ENCODE peak calls at places on chromosomes 3 and 15, in five cellular contexts. P is adrenal gland, C is tibial nerve, A is esophagus squamous epithelium, G is ovary. J is an unnamed sample.

GRCh38 chr3:52742418-52743041 is 28.2 kb downstream of the NEK4 start:
- DNase-seq in G (no peak), A (no peak), C (no peak), P (no peak), J (no peak)

GRCh38 chr15:69825941-69826817 is 271.5 kb downstream of the TLE3 start:
- DNase-seq in C (no peak), G (no peak), P (no peak), A (no peak), J (no peak)

GRCh38 chr3:167851171-167851570 is 115.7 kb downstream of the SERPINI1 start:
- DNase-seq in P (no peak), C (no peak), A (no peak), G (no peak), J (no peak)

GRCh38 chr15:69648775-69649735 is 196.4 kb downstream of the RPLP1 start:
- DNase-seq in G (no peak), C (no peak), A (no peak), P (no peak), J (no peak)

GRCh38 chr3:112582242-112582874 is 20.5 kb downstream of the SLC35A5 start:
- DNase-seq in G (peak; percentile 48), P (no peak), C (no peak), A (no peak), J (no peak)

GRCh38 chr3:146129750-146130149 is 31.2 kb downstream of the PLOD2 start:
- DNase-seq in G (no peak), C (no peak), A (no peak), P (no peak), J (no peak)

GRCh38 chr3:46380471-46381215 is 9.9 kb downstream of the CCR5 start:
- DNase-seq in P (no peak), G (no peak), A (no peak), C (no peak), J (no peak)

GRCh38 chr15:74191798-74192197 is 10.8 kb downstream of the STRA6 start:
- DNase-seq in G (no peak), C (no peak), P (no peak), A (no peak), J (no peak)

GRCh38 chr3:193236990-193237389 is 4.0 kb upstream of the PLAAT1 start:
- DNase-seq in P (no peak), C (no peak), A (no peak), G (no peak), J (no peak)

GRCh38 chr15:92638291-92638708 is 17.3 kb downstream of the FAM174B start:
- DNase-seq in P (no peak), A (no peak), G (no peak), C (no peak), J (no peak)

GRCh38 chr15:31822463-31822862 is 207.9 kb upstream of the CHRNA7 start:
- DNase-seq in C (no peak), A (no peak), G (no peak), P (no peak), J (no peak)

GRCh38 chr15:72827216-72827615 is 43.7 kb upstream of the ADPGK start:
- DNase-seq in P (no peak), C (no peak), G (no peak), A (no peak), J (no peak)

GRCh38 chr3:107106316-107106715 is 270.9 kb upstream of the CCDC54 start:
- DNase-seq in P (no peak), A (no peak), C (no peak), G (no peak), J (no peak)

GRCh38 chr3:27792869-27793268 is 70.7 kb upstream of the EOMES start:
- DNase-seq in A (no peak), P (no peak), G (no peak), C (no peak), J (no peak)

GRCh38 chr3:162130582-162130981 is 634.0 kb downstream of the OTOL1 start:
- DNase-seq in G (no peak), P (no peak), A (no peak), C (no peak), J (no peak)

GRCh38 chr3:128426128-128426921 is 40.4 kb downstream of the DNAJB8 start:
- DNase-seq in C (no peak), A (no peak), P (no peak), G (peak; percentile 47), J (peak; percentile 43)

GRCh38 chr3:1469248-1469647 is 376.4 kb downstream of the CNTN6 start:
- DNase-seq in P (no peak), G (no peak), C (no peak), A (no peak), J (no peak)

GRCh38 chr15:81813215-81813614 is 232.6 kb downstream of the MEX3B start:
- DNase-seq in C (no peak), P (no peak), A (no peak), G (no peak), J (no peak)

GRCh38 chr3:138945646-138946553 is 1.0 kb downstream of the FOXL2 start:
- DNase-seq in C (no peak), G (peak; percentile 62), P (no peak), A (no peak), J (no peak)

GRCh38 chr15:31236184-31237041 is 90.2 kb upstream of the KLF13 start:
- DNase-seq in A (no peak), P (peak; percentile 82), C (peak; percentile 29), G (peak; percentile 86), J (peak; percentile 84)

GRCh38 chr3:157075693-157076420 is 84.1 kb downstream of the CCNL1 start:
- DNase-seq in G (no peak), P (no peak), A (no peak), C (peak; percentile 35), J (no peak)

GRCh38 chr3:161914703-161915102 is 418.1 kb downstream of the OTOL1 start:
- DNase-seq in C (peak; percentile 15), P (peak; percentile 15), A (no peak), G (peak; percentile 21), J (no peak)

GRCh38 chr15:40233727-40234577 is 4.9 kb upstream of the PAK6 start:
- DNase-seq in G (no peak), C (no peak), A (no peak), P (no peak), J (no peak)

GRCh38 chr3:159113476-159113875 is 311.6 kb downstream of the MFSD1 start:
- DNase-seq in P (no peak), G (no peak), C (no peak), A (no peak), J (no peak)

GRCh38 chr15:57380854-57381253 is 4.5 kb downstream of the CGNL1 start:
- DNase-seq in G (no peak), C (no peak), P (no peak), A (no peak), J (no peak)

GRCh38 chr3:66153961-66154923 is 66.6 kb upstream of the SLC25A26 start:
- DNase-seq in G (no peak), C (no peak), A (no peak), P (no peak), J (no peak)

GRCh38 chr3:125073506-125073905 is 17.7 kb upstream of the HEG1 start:
- DNase-seq in C (no peak), G (no peak), A (no peak), P (no peak), J (no peak)

GRCh38 chr15:33735637-33736247 is 232.6 kb upstream of the CHRM5 start:
- DNase-seq in A (no peak), P (peak; percentile 46), G (no peak), C (no peak), J (no peak)

GRCh38 chr3:60584250-60584649 is 667.0 kb downstream of the FHIT start:
- DNase-seq in G (no peak), A (no peak), C (no peak), P (no peak), J (no peak)

GRCh38 chr3:123028233-123028828 is 768 bp upstream of the SEMA5B start:
- DNase-seq in P (peak; percentile 41), A (no peak), C (peak; percentile 14), G (peak; percentile 36), J (peak; percentile 37)

GRCh38 chr3:94159062-94159726 is 96.3 kb downstream of the NSUN3 start:
- DNase-seq in C (peak; percentile 15), P (no peak), G (no peak), A (no peak), J (no peak)

GRCh38 chr15:95898746-95899145 is 431.8 kb upstream of the NR2F2 start:
- DNase-seq in P (no peak), C (no peak), A (no peak), G (no peak), J (no peak)

GRCh38 chr15:99098991-99099390 is 5.9 kb upstream of the SYNM start:
- DNase-seq in P (no peak), G (no peak), A (no peak), C (no peak), J (no peak)

GRCh38 chr3:153305189-153305588 is 143.2 kb downstream of the RAP2B start:
- DNase-seq in G (peak; percentile 32), P (no peak), A (no peak), C (no peak), J (no peak)

GRCh38 chr3:160340351-160340750 is 58.7 kb downstream of the IFT80 start:
- DNase-seq in P (no peak), C (no peak), G (no peak), A (no peak), J (no peak)

GRCh38 chr3:49339593-49339946 is 283 bp downstream of the USP4 start:
- DNase-seq in C (no peak), A (no peak), G (peak; percentile 47), P (no peak), J (peak; percentile 40)

GRCh38 chr3:124915254-124915653 is 19.3 kb downstream of the MUC13 start:
- DNase-seq in P (no peak), C (no peak), A (no peak), G (no peak), J (no peak)

GRCh38 chr3:160676547-160677303 is at the start of gene ARL14:
- DNase-seq in A (no peak), P (no peak), C (no peak), G (no peak), J (no peak)

GRCh38 chr3:50254577-50255250 is 14.2 kb upstream of the SEMA3B start:
- DNase-seq in C (peak; percentile 63), P (peak; percentile 72), G (peak; percentile 33), A (no peak), J (peak; percentile 82)

GRCh38 chr15:92820233-92821021 is 79.7 kb upstream of the CHD2 start:
- DNase-seq in A (peak; percentile 35), G (peak; percentile 90), C (peak; percentile 82), P (peak; percentile 94), J (peak; percentile 95)

GRCh38 chr3:69560818-69561217 is 174.9 kb upstream of the FRMD4B start:
- DNase-seq in P (no peak), G (no peak), A (no peak), C (no peak), J (no peak)
- TF ChIP-seq CTCF in P (peak; percentile 41), G (no peak), A (no peak), C (no peak), J (no peak)

GRCh38 chr3:16102187-16102561 is 72.3 kb upstream of the GALNT15 start:
- DNase-seq in A (no peak), G (no peak), P (no peak), C (no peak), J (no peak)
- TF ChIP-seq POLR2A in A (no peak), G (no peak), P (no peak), C (no peak), J (no peak)

DNA sequence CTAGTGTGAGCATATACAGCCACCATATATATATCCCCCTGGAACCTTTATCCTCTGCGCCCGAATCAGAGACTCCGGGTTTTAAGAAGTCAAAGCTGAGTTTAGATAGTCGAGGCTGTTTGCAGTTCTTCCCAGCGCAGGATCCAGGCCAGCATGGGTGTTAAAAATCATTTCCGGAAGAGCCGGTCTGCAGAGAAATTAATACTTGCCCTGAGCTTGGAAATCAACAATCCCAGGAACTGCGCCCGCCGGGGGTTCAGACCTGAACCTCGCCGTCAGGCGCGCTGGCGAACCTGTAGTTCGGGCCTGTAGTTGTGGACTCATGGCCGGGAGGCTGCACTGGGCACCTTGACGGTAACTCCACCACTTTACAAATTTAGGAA is 2.3 kb downstream of the SHOX2 start:
- DNase-seq in P (no peak), G (no peak), C (no peak), A (no peak), J (peak; percentile 5)
- H3K4me3 ChIP-seq in P (no peak overlapping the region), G (no peak overlapping the region), C (peak overlapping the region; percentile 52), A (peak overlapping the region; percentile 53), J (no peak overlapping the region)

GRCh38 chr3:181278468-181279238 is 289.1 kb upstream of the DNAJC19 start:
- DNase-seq in C (no peak), G (no peak), P (no peak), A (no peak), J (no peak)
- TF ChIP-seq CTCF in C (peak; percentile 20), G (no peak), P (no peak), A (peak; percentile 16), J (peak; percentile 39)